ENCODE peak calls at places on chromosomes 2 and 18, in five cellular contexts. One of them, this sample, is unnamed.

GRCh38 chr18:37565138-37565984 is at the start of gene CELF4:
- DNase-seq in AG10803: no peak
- DNase-seq in CD8-positive, alpha-beta T cell: no peak
- DNase-seq in cardiac muscle cell: peak
- DNase-seq in Panc1: no peak
- DNase-seq in this sample: peak

GRCh38 chr18:43719264-43719795 is 442.0 kb upstream of the SYT4 start:
- DNase-seq in AG10803: no peak
- DNase-seq in CD8-positive, alpha-beta T cell: no peak
- DNase-seq in cardiac muscle cell: no peak
- DNase-seq in Panc1: no peak
- DNase-seq in this sample: no peak

GRCh38 chr2:1582891-1583341 is 161.4 kb downstream of the PXDN start:
- DNase-seq in AG10803: no peak
- DNase-seq in CD8-positive, alpha-beta T cell: no peak
- DNase-seq in cardiac muscle cell: no peak
- DNase-seq in Panc1: no peak
- DNase-seq in this sample: no peak

GRCh38 chr2:47404356-47404755 is 1.4 kb downstream of the MSH2 start:
- DNase-seq in AG10803: no peak
- DNase-seq in CD8-positive, alpha-beta T cell: no peak
- DNase-seq in cardiac muscle cell: no peak
- DNase-seq in Panc1: no peak
- DNase-seq in this sample: no peak

GRCh38 chr2:201622306-201622705 is 21.0 kb downstream of the TMEM237 start:
- DNase-seq in AG10803: no peak
- DNase-seq in CD8-positive, alpha-beta T cell: no peak
- DNase-seq in cardiac muscle cell: no peak
- DNase-seq in Panc1: no peak
- DNase-seq in this sample: peak

GRCh38 chr2:208227581-208228232 is 27.2 kb downstream of the IDH1 start:
- DNase-seq in AG10803: no peak
- DNase-seq in CD8-positive, alpha-beta T cell: no peak
- DNase-seq in cardiac muscle cell: no peak
- DNase-seq in Panc1: no peak
- DNase-seq in this sample: no peak

GRCh38 chr18:71371951-71372605 is 1083.2 kb downstream of the SOCS6 start:
- DNase-seq in AG10803: no peak
- DNase-seq in CD8-positive, alpha-beta T cell: no peak
- DNase-seq in cardiac muscle cell: no peak
- DNase-seq in Panc1: no peak
- DNase-seq in this sample: no peak

GRCh38 chr2:178327516-178327915 is 123.5 kb downstream of the PRKRA start:
- DNase-seq in AG10803: no peak
- DNase-seq in CD8-positive, alpha-beta T cell: no peak
- DNase-seq in cardiac muscle cell: no peak
- DNase-seq in Panc1: no peak
- DNase-seq in this sample: no peak

DNA sequence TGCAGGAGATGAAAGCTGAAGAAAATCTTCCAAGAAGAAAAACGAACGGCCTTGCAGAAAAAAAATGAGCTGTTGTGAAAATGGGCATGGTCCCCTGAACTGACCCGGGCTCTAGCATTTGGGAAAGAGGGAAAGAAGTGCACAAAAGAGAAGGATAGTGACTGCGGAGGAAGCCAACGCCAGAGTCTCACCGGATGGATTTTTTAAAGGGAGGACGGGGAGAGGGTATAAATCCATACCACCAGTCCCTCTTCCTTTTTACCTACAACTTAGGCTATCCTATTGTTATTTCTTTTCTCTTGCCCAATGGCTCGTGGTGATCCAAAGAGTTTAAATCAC is 594 bp downstream of the WDR35 start:
- DNase-seq in AG10803: no peak
- DNase-seq in CD8-positive, alpha-beta T cell: no peak
- DNase-seq in cardiac muscle cell: no peak
- DNase-seq in Panc1: no peak
- DNase-seq in this sample: no peak
- H3K4me3 ChIP-seq in AG10803: peak
- H3K4me3 ChIP-seq in CD8-positive, alpha-beta T cell: peak
- H3K4me3 ChIP-seq in cardiac muscle cell: peak
- H3K4me3 ChIP-seq in Panc1: peak
- H3K4me3 ChIP-seq in this sample: peak

GRCh38 chr2:39119732-39120520 is 925 bp downstream of the SOS1 start:
- DNase-seq in AG10803: peak
- DNase-seq in CD8-positive, alpha-beta T cell: peak
- DNase-seq in cardiac muscle cell: peak
- DNase-seq in Panc1: no peak
- DNase-seq in this sample: peak
- TF ChIP-seq CTCF in AG10803: no peak
- TF ChIP-seq CTCF in CD8-positive, alpha-beta T cell: no peak
- TF ChIP-seq CTCF in cardiac muscle cell: peak
- TF ChIP-seq CTCF in Panc1: peak
- TF ChIP-seq CTCF in this sample: no peak

GRCh38 chr2:217941339-217941738 is 61.5 kb downstream of the TNS1 start:
- DNase-seq in AG10803: no peak
- DNase-seq in CD8-positive, alpha-beta T cell: no peak
- DNase-seq in cardiac muscle cell: no peak
- DNase-seq in Panc1: no peak
- DNase-seq in this sample: peak

GRCh38 chr2:217940261-217941220 is 62.3 kb downstream of the TNS1 start:
- DNase-seq in AG10803: no peak
- DNase-seq in CD8-positive, alpha-beta T cell: no peak
- DNase-seq in cardiac muscle cell: no peak
- DNase-seq in Panc1: no peak
- DNase-seq in this sample: no peak

GRCh38 chr2:217939220-217939619 is 63.6 kb downstream of the TNS1 start:
- DNase-seq in AG10803: no peak
- DNase-seq in CD8-positive, alpha-beta T cell: no peak
- DNase-seq in cardiac muscle cell: no peak
- DNase-seq in Panc1: no peak
- DNase-seq in this sample: no peak

GRCh38 chr2:217938038-217938437 is 64.8 kb downstream of the TNS1 start:
- DNase-seq in AG10803: no peak
- DNase-seq in CD8-positive, alpha-beta T cell: no peak
- DNase-seq in cardiac muscle cell: no peak
- DNase-seq in Panc1: no peak
- DNase-seq in this sample: no peak

DNA sequence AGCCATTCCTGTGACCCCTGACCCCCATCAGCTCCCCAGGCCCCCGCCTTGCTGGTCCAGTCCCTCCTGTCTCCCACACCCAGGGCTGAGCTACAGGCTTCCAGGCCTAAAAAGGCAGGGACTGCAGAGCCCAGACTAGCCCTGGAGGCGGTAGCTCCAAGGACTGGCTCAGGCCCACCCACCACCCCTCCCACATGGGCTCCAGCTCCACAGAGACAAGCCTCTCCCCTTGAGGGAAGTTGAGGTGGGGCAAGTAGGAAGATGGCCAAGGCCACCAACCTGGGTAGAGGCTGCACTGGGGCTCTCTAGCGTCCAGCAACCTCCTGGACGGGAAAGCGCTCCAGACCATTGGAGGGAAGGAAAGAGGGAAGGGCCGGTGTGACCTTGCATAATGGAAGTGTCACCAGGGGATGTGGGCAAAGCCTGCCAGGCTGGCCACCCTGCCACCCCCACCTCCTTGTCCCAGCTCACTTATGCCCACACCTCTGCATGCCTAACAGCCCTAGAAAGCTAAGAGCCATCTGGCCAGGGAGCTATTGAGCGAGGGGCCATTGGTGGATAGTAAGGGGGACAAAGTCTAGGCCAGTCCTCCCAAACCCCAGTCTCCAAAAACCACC is 63.1 kb downstream of the TNS1 start:
- DNase-seq in AG10803: no peak
- DNase-seq in CD8-positive, alpha-beta T cell: no peak
- DNase-seq in cardiac muscle cell: no peak
- DNase-seq in Panc1: no peak
- DNase-seq in this sample: no peak
- H3K4me3 ChIP-seq in AG10803: peak
- H3K4me3 ChIP-seq in CD8-positive, alpha-beta T cell: no peak
- H3K4me3 ChIP-seq in cardiac muscle cell: no peak
- H3K4me3 ChIP-seq in Panc1: no peak
- H3K4me3 ChIP-seq in this sample: no peak

GRCh38 chr2:125711081-125711480 is 944.9 kb upstream of the GYPC start:
- DNase-seq in AG10803: no peak
- DNase-seq in CD8-positive, alpha-beta T cell: no peak
- DNase-seq in cardiac muscle cell: no peak
- DNase-seq in Panc1: no peak
- DNase-seq in this sample: no peak

GRCh38 chr2:125713533-125713932 is 942.4 kb upstream of the GYPC start:
- DNase-seq in AG10803: no peak
- DNase-seq in CD8-positive, alpha-beta T cell: no peak
- DNase-seq in cardiac muscle cell: no peak
- DNase-seq in Panc1: no peak
- DNase-seq in this sample: no peak

GRCh38 chr2:125710561-125710960 is 945.4 kb upstream of the GYPC start:
- DNase-seq in AG10803: no peak
- DNase-seq in CD8-positive, alpha-beta T cell: no peak
- DNase-seq in cardiac muscle cell: no peak
- DNase-seq in Panc1: no peak
- DNase-seq in this sample: no peak
- TF ChIP-seq CTCF in AG10803: no peak
- TF ChIP-seq CTCF in CD8-positive, alpha-beta T cell: no peak
- TF ChIP-seq CTCF in cardiac muscle cell: no peak
- TF ChIP-seq CTCF in Panc1: no peak
- TF ChIP-seq CTCF in this sample: no peak

DNA sequence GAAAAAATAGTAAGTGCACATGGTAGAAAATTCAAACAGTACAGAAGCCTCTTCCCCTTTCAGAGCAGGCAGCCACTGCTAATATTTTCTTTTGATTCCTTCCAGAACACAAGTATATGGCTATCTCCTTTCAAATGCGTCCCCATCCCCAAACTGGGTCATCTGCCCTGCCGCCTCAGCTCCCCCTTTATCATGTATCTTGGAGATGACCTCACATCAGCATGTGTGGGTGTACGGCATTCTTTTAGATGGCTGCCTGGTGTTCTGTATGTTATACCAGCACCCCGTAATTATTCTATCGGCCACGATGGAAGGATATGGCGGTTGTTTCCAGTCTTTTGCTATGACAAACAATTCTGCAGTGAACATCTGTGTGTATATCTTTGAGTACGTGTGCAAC is 70.6 kb upstream of the DLX2 start:
- DNase-seq in AG10803: no peak
- DNase-seq in CD8-positive, alpha-beta T cell: no peak
- DNase-seq in cardiac muscle cell: no peak
- DNase-seq in Panc1: no peak
- DNase-seq in this sample: no peak
- H3K4me3 ChIP-seq in AG10803: no peak
- H3K4me3 ChIP-seq in CD8-positive, alpha-beta T cell: no peak
- H3K4me3 ChIP-seq in cardiac muscle cell: no peak
- H3K4me3 ChIP-seq in Panc1: peak
- H3K4me3 ChIP-seq in this sample: no peak

DNA sequence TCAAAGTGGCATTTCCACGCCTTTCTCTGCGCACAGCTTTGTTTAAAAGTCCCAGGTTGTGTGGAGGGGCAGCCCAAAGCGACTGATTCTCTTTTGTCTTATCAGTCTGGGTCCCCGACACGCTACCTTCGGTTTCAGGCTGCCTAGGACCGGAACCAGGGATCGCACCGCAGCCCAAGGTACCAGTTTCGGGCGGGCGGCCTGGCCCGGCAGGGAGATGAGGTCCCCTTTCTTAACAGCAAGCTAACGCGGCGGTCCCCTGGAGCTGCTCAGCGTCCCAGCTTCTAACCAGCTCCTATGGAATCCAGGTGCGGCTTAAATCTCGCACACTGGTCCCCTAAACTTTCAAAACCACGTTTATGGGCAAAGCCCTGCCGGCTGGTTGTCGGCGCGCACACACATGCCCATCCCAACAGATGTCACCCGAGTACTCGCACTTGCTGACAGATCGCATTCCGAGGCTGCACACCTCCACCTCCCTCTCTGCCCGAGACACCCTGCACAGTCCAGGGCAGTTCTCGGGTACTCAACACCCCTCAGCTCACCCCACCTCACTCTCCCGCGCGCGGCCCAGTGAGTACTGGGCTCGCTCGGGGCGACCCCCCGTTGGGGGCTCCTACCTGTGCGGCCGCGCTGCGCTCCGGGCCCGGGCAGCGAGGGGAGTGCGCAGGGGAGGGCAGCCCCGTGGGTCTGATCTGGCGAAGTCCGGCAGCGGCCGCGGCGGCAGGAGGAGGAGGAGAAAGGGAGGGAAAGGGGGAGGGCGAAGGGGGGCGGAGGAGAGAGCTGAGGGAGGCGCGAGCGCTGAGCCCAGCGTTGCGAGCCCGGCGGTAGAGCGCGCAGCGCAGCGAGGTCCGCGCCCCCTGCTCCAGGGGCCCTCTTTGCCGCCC is at the start of gene EFEMP1:
- DNase-seq in AG10803: peak
- DNase-seq in CD8-positive, alpha-beta T cell: no peak
- DNase-seq in cardiac muscle cell: peak
- DNase-seq in Panc1: no peak
- DNase-seq in this sample: peak
- TF ChIP-seq CTCF in AG10803: no peak
- TF ChIP-seq CTCF in CD8-positive, alpha-beta T cell: no peak
- TF ChIP-seq CTCF in cardiac muscle cell: no peak
- TF ChIP-seq CTCF in Panc1: no peak
- TF ChIP-seq CTCF in this sample: no peak